ENCODE peak calls at places on chromosomes 11 and 22, in nine cellular contexts. One of them, this sample, is unnamed.

GRCh38 chr11:69801513-69802335 is 17.5 kb downstream of the FGF3 start:
- DNase-seq in OCI-LY7: peak
- DNase-seq in Karpas-422: peak
- DNase-seq in left ventricle myocardium inferior: no peak
- DNase-seq in GM23248: no peak
- DNase-seq in fibroblast of lung: peak
- DNase-seq in RWPE1: no peak
- DNase-seq in pancreas: no peak
- DNase-seq in colonic mucosa: peak
- DNase-seq in this sample: peak

GRCh38 chr22:19971276-19972124 is 29.9 kb upstream of the TXNRD2 start:
- DNase-seq in Karpas-422: no peak
- DNase-seq in pancreas: no peak
- DNase-seq in colonic mucosa: no peak
- DNase-seq in GM23248: no peak
- DNase-seq in OCI-LY7: no peak
- DNase-seq in fibroblast of lung: no peak
- DNase-seq in left ventricle myocardium inferior: no peak
- DNase-seq in RWPE1: no peak
- DNase-seq in this sample: no peak

GRCh38 chr11:44609783-44610155 is 44.3 kb downstream of the CD82 start:
- DNase-seq in Karpas-422: no peak
- DNase-seq in RWPE1: no peak
- DNase-seq in left ventricle myocardium inferior: no peak
- DNase-seq in colonic mucosa: no peak
- DNase-seq in fibroblast of lung: no peak
- DNase-seq in OCI-LY7: no peak
- DNase-seq in GM23248: no peak
- DNase-seq in pancreas: no peak
- DNase-seq in this sample: peak

GRCh38 chr22:41204066-41204465 is 1.0 kb upstream of the L3MBTL2 start:
- DNase-seq in colonic mucosa: no peak
- DNase-seq in Karpas-422: no peak
- DNase-seq in GM23248: no peak
- DNase-seq in pancreas: no peak
- DNase-seq in OCI-LY7: no peak
- DNase-seq in fibroblast of lung: no peak
- DNase-seq in left ventricle myocardium inferior: no peak
- DNase-seq in RWPE1: no peak
- DNase-seq in this sample: no peak

GRCh38 chr22:38867496-38868285 is 4.3 kb downstream of the CBX6 start:
- DNase-seq in OCI-LY7: no peak
- DNase-seq in left ventricle myocardium inferior: no peak
- DNase-seq in pancreas: no peak
- DNase-seq in Karpas-422: no peak
- DNase-seq in fibroblast of lung: no peak
- DNase-seq in colonic mucosa: no peak
- DNase-seq in GM23248: no peak
- DNase-seq in RWPE1: no peak
- DNase-seq in this sample: no peak

GRCh38 chr11:28697920-28698827 is 590.0 kb downstream of the METTL15 start:
- DNase-seq in Karpas-422: peak
- DNase-seq in fibroblast of lung: peak
- DNase-seq in pancreas: peak
- DNase-seq in colonic mucosa: peak
- DNase-seq in GM23248: peak
- DNase-seq in OCI-LY7: peak
- DNase-seq in left ventricle myocardium inferior: peak
- DNase-seq in RWPE1: peak
- DNase-seq in this sample: peak

GRCh38 chr11:119030029-119030328 is 698 bp downstream of the SLC37A4 start:
- DNase-seq in OCI-LY7: no peak
- DNase-seq in RWPE1: no peak
- DNase-seq in pancreas: peak
- DNase-seq in colonic mucosa: no peak
- DNase-seq in fibroblast of lung: no peak
- DNase-seq in Karpas-422: peak
- DNase-seq in GM23248: no peak
- DNase-seq in left ventricle myocardium inferior: no peak
- DNase-seq in this sample: no peak

GRCh38 chr22:40407831-40408717 is 37.7 kb downstream of the SGSM3 start:
- DNase-seq in left ventricle myocardium inferior: no peak
- DNase-seq in RWPE1: peak
- DNase-seq in GM23248: no peak
- DNase-seq in Karpas-422: peak
- DNase-seq in fibroblast of lung: no peak
- DNase-seq in pancreas: no peak
- DNase-seq in colonic mucosa: no peak
- DNase-seq in OCI-LY7: no peak
- DNase-seq in this sample: no peak

GRCh38 chr11:17036666-17037658 is 22.7 kb upstream of the PLEKHA7 start:
- DNase-seq in fibroblast of lung: no peak
- DNase-seq in colonic mucosa: peak
- DNase-seq in left ventricle myocardium inferior: no peak
- DNase-seq in RWPE1: no peak
- DNase-seq in OCI-LY7: peak
- DNase-seq in GM23248: no peak
- DNase-seq in pancreas: peak
- DNase-seq in Karpas-422: peak
- DNase-seq in this sample: no peak

GRCh38 chr22:37095113-37095512 is 14.4 kb downstream of the TMPRSS6 start:
- DNase-seq in left ventricle myocardium inferior: no peak
- DNase-seq in OCI-LY7: no peak
- DNase-seq in pancreas: no peak
- DNase-seq in colonic mucosa: no peak
- DNase-seq in fibroblast of lung: no peak
- DNase-seq in GM23248: no peak
- DNase-seq in RWPE1: no peak
- DNase-seq in Karpas-422: no peak
- DNase-seq in this sample: no peak

GRCh38 chr11:78940500-78941225 is 366.0 kb upstream of the NARS2 start:
- DNase-seq in pancreas: no peak
- DNase-seq in RWPE1: no peak
- DNase-seq in Karpas-422: no peak
- DNase-seq in GM23248: no peak
- DNase-seq in OCI-LY7: no peak
- DNase-seq in colonic mucosa: no peak
- DNase-seq in left ventricle myocardium inferior: no peak
- DNase-seq in fibroblast of lung: no peak
- DNase-seq in this sample: no peak

GRCh38 chr11:100687032-100687629 is at the start of gene ARHGAP42:
- DNase-seq in Karpas-422: no peak
- DNase-seq in RWPE1: peak
- DNase-seq in fibroblast of lung: peak
- DNase-seq in GM23248: peak
- DNase-seq in OCI-LY7: no peak
- DNase-seq in colonic mucosa: peak
- DNase-seq in pancreas: peak
- DNase-seq in left ventricle myocardium inferior: peak
- DNase-seq in this sample: peak

GRCh38 chr11:133234883-133235282 is 297.4 kb downstream of the OPCML start:
- DNase-seq in left ventricle myocardium inferior: no peak
- DNase-seq in GM23248: no peak
- DNase-seq in OCI-LY7: no peak
- DNase-seq in RWPE1: no peak
- DNase-seq in Karpas-422: no peak
- DNase-seq in colonic mucosa: no peak
- DNase-seq in pancreas: no peak
- DNase-seq in fibroblast of lung: no peak
- DNase-seq in this sample: no peak

GRCh38 chr11:130220311-130221030 is 60.9 kb downstream of the ST14 start:
- DNase-seq in left ventricle myocardium inferior: no peak
- DNase-seq in GM23248: no peak
- DNase-seq in RWPE1: no peak
- DNase-seq in pancreas: no peak
- DNase-seq in colonic mucosa: no peak
- DNase-seq in fibroblast of lung: no peak
- DNase-seq in Karpas-422: no peak
- DNase-seq in OCI-LY7: no peak
- DNase-seq in this sample: no peak

GRCh38 chr11:3969613-3970012 is 114.1 kb downstream of the STIM1 start:
- DNase-seq in fibroblast of lung: no peak
- DNase-seq in colonic mucosa: no peak
- DNase-seq in left ventricle myocardium inferior: no peak
- DNase-seq in GM23248: no peak
- DNase-seq in pancreas: no peak
- DNase-seq in Karpas-422: no peak
- DNase-seq in RWPE1: no peak
- DNase-seq in OCI-LY7: no peak
- DNase-seq in this sample: no peak

GRCh38 chr22:32080904-32081303 is 37.8 kb downstream of the SLC5A1 start:
- DNase-seq in Karpas-422: peak
- DNase-seq in colonic mucosa: peak
- DNase-seq in fibroblast of lung: peak
- DNase-seq in GM23248: peak
- DNase-seq in left ventricle myocardium inferior: no peak
- DNase-seq in RWPE1: peak
- DNase-seq in pancreas: no peak
- DNase-seq in OCI-LY7: peak
- DNase-seq in this sample: peak

DNA sequence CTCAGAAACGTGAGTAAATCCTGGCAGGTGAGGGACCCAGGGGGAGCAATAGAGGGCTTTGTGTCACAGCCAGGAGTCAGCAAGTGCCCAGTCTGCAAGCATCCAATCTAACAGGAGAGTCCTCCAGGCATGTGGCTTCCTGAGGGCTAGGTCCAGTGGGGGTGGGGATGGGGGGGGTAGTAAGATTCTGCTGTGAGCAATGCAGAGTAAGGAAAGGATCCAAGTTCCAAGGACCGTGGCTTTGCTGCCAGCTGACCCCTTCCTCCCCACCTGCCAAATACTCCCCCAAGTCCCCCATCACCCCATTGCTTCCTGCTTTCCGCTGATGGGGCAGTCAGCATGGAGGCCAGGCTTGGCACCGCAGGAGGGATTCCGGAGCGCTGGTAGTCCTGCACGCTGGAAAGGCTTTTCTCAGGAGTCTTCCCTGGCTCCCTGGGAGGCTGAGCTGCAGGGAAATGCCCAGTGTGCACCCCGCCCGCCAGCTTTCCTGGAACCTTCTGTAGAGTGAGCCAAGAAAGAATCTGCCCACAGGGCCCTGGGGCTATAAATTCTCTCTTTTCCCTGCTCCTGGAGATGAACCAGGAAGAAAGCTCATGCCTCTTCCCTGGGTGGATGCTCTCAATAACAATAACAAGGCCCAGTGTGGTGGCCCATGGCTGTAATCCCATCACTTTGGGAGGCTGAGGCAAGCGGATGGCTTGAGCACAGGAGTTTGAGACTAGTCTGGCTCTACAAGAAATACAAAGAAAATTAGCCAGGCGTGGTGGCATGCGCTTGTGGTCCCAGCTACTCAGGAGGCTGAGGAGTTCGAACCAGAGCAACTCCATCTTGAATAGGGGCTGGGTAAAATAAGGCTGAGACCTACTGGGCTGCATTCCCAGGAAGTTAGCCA is 46.1 kb upstream of the FTH1 start:
- DNase-seq in GM23248: peak
- DNase-seq in Karpas-422: no peak
- DNase-seq in RWPE1: peak
- DNase-seq in colonic mucosa: peak
- DNase-seq in left ventricle myocardium inferior: no peak
- DNase-seq in OCI-LY7: no peak
- DNase-seq in fibroblast of lung: no peak
- DNase-seq in pancreas: no peak
- DNase-seq in this sample: no peak
- H3K27ac ChIP-seq in GM23248: peak
- H3K27ac ChIP-seq in Karpas-422: no peak
- H3K27ac ChIP-seq in RWPE1: peak
- H3K27ac ChIP-seq in colonic mucosa: peak
- H3K27ac ChIP-seq in left ventricle myocardium inferior: no peak
- H3K27ac ChIP-seq in OCI-LY7: no peak
- H3K27ac ChIP-seq in fibroblast of lung: no peak
- H3K27ac ChIP-seq in pancreas: no peak
- H3K27ac ChIP-seq in this sample: no peak

GRCh38 chr22:50626856-50627451 is 998 bp downstream of the ARSA start:
- DNase-seq in Karpas-422: no peak
- DNase-seq in colonic mucosa: peak
- DNase-seq in OCI-LY7: no peak
- DNase-seq in pancreas: no peak
- DNase-seq in GM23248: no peak
- DNase-seq in fibroblast of lung: no peak
- DNase-seq in RWPE1: no peak
- DNase-seq in left ventricle myocardium inferior: no peak
- DNase-seq in this sample: no peak
- H3K27ac ChIP-seq in Karpas-422: no peak
- H3K27ac ChIP-seq in colonic mucosa: no peak
- H3K27ac ChIP-seq in OCI-LY7: no peak
- H3K27ac ChIP-seq in pancreas: peak
- H3K27ac ChIP-seq in GM23248: no peak
- H3K27ac ChIP-seq in fibroblast of lung: no peak
- H3K27ac ChIP-seq in RWPE1: peak
- H3K27ac ChIP-seq in left ventricle myocardium inferior: peak
- H3K27ac ChIP-seq in this sample: no peak

DNA sequence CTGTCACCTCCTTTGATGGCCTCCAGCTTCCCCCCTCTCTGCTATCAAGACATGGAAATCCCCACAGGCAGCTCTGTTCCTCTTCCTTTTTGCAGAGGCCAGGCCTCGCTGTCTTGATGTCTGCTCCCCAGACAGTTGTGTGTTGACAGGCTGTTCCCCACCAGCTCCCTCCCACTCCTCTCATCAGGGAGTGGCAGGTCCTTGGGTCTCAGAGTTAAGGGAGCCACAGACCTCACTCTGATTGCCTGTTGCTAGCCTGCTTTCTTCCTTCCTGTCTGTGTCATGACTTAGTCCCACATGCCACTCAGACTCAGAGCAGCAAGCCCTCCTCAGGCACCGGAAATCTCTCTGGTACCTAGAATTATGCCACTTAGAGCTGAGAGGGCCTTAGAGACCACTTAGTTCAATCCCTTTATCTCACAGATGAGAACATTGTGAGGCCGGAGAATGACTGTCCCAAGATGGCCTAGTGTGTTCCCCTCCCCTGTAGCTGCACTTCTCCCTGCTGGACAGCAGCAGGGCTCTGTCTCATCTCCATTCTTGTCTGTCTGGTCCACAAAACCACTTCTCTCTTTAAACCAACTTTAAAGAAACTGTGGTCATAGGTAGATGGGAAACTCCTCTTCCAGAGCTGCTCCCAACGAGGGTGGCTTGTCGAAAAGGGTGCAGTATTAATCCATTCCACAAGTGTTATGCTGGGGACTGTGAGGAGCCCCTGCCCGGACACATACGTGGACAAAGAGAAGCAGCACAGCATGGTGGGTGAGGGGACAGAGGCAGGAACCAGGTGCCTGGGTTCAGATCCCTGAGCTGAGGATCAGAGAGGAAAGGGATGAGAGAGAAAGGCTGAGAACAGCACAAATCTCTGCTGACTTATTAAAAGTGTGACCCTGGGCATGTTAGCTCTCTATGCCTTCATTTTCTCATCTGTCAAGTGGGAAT is 4.2 kb downstream of the AMPD3 start:
- DNase-seq in OCI-LY7: peak
- DNase-seq in left ventricle myocardium inferior: no peak
- DNase-seq in GM23248: no peak
- DNase-seq in Karpas-422: peak
- DNase-seq in pancreas: peak
- DNase-seq in RWPE1: no peak
- DNase-seq in fibroblast of lung: no peak
- DNase-seq in colonic mucosa: no peak
- DNase-seq in this sample: no peak
- H3K27ac ChIP-seq in OCI-LY7: peak
- H3K27ac ChIP-seq in left ventricle myocardium inferior: peak
- H3K27ac ChIP-seq in GM23248: no peak
- H3K27ac ChIP-seq in Karpas-422: peak
- H3K27ac ChIP-seq in pancreas: peak
- H3K27ac ChIP-seq in RWPE1: no peak
- H3K27ac ChIP-seq in fibroblast of lung: no peak
- H3K27ac ChIP-seq in colonic mucosa: peak
- H3K27ac ChIP-seq in this sample: no peak

GRCh38 chr22:17095538-17095937 is 10.7 kb downstream of the IL17RA start:
- DNase-seq in GM23248: peak
- DNase-seq in pancreas: no peak
- DNase-seq in RWPE1: no peak
- DNase-seq in colonic mucosa: no peak
- DNase-seq in fibroblast of lung: no peak
- DNase-seq in Karpas-422: no peak
- DNase-seq in OCI-LY7: no peak
- DNase-seq in left ventricle myocardium inferior: no peak
- DNase-seq in this sample: no peak
- H3K27ac ChIP-seq in GM23248: no peak
- H3K27ac ChIP-seq in pancreas: no peak
- H3K27ac ChIP-seq in RWPE1: no peak
- H3K27ac ChIP-seq in colonic mucosa: no peak
- H3K27ac ChIP-seq in fibroblast of lung: no peak
- H3K27ac ChIP-seq in Karpas-422: no peak
- H3K27ac ChIP-seq in OCI-LY7: no peak
- H3K27ac ChIP-seq in left ventricle myocardium inferior: no peak
- H3K27ac ChIP-seq in this sample: no peak

This sample was measured in endothelial cell of umbilical vein.